ENCODE peak calls at places on chromosomes 12 and 14, in ten cellular contexts. R, C, H, A, L, U, K, G, F and M are unnamed samples.

GRCh38 chr12:3988519-3989217 is 115.5 kb upstream of the PARP11 start:
- DNase-seq in K (no peak), R (no peak), L (no peak), U (no peak), A (no peak), F (no peak), C (no peak), H (no peak), G (peak; percentile 51), M (no peak)

GRCh38 chr12:25692115-25693035 is 139.3 kb upstream of the LMNTD1 start:
- DNase-seq in K (no peak), U (no peak), A (peak; percentile 82), R (no peak), H (no peak), G (no peak), F (peak; percentile 20), L (no peak), C (peak; percentile 91), M (no peak)

GRCh38 chr14:85191986-85192385 is 338.0 kb upstream of the FLRT2 start:
- DNase-seq in L (no peak), F (no peak), K (no peak), R (peak; percentile 25), A (no peak), G (no peak), C (no peak), U (no peak), H (no peak), M (no peak)

GRCh38 chr14:52131640-52132320 is 62.9 kb upstream of the NID2 start:
- DNase-seq in F (peak; percentile 90), L (peak; percentile 80), H (peak; percentile 19), G (peak; percentile 70), A (peak; percentile 98), C (peak; percentile 98), U (peak; percentile 83), K (no peak), R (peak; percentile 84), M (peak; percentile 83)

GRCh38 chr12:132167610-132168310 is 23.5 kb downstream of the NOC4L start:
- DNase-seq in C (no peak), H (no peak), R (no peak), K (no peak), L (no peak), F (no peak), A (no peak), G (no peak), U (no peak), M (peak; percentile 44)

GRCh38 chr12:76915381-76916169 is 36.8 kb upstream of the CSRP2 start:
- DNase-seq in U (no peak), R (no peak), G (no peak), K (no peak), C (peak; percentile 11), L (no peak), A (peak; percentile 37), F (no peak), H (no peak), M (no peak)

GRCh38 chr12:62537544-62537943 is 70.9 kb downstream of the MON2 start:
- DNase-seq in R (peak; percentile 88), C (peak; percentile 94), K (no peak), A (peak; percentile 81), H (no peak), G (no peak), U (peak; percentile 85), L (no peak), F (peak; percentile 63), M (peak; percentile 60)

GRCh38 chr12:108884116-108885012 is 4.5 kb downstream of the DAO start:
- DNase-seq in U (no peak), H (peak; percentile 15), G (peak; percentile 74), L (peak; percentile 14), R (no peak), C (peak; percentile 41), K (no peak), F (peak; percentile 58), A (peak; percentile 26), M (peak; percentile 76)

GRCh38 chr14:63707216-63707615 is 20.6 kb downstream of the SGPP1 start:
- DNase-seq in C (no peak), L (no peak), A (no peak), G (no peak), K (no peak), F (no peak), R (no peak), U (no peak), H (no peak), M (no peak)

GRCh38 chr14:72755766-72756165 is 138.1 kb downstream of the DPF3 start:
- DNase-seq in A (peak; percentile 67), L (no peak), R (no peak), K (no peak), H (no peak), U (no peak), F (no peak), C (no peak), G (no peak), M (no peak)

GRCh38 chr12:117674763-117675162 is 294.0 kb downstream of the KSR2 start:
- DNase-seq in G (no peak), F (no peak), C (no peak), L (no peak), K (no peak), H (no peak), R (no peak), U (no peak), A (no peak), M (no peak)

GRCh38 chr12:122413516-122414404 is 8.7 kb downstream of the CLIP1 start:
- DNase-seq in C (no peak), H (no peak), A (peak; percentile 34), L (no peak), U (no peak), G (no peak), K (no peak), F (no peak), R (no peak), M (no peak)

GRCh38 chr12:4566474-4566873 is 4.5 kb downstream of the DYRK4 start:
- DNase-seq in G (no peak), K (no peak), H (no peak), F (no peak), A (no peak), U (no peak), C (no peak), R (no peak), L (no peak), M (no peak)

GRCh38 chr14:65637780-65638179 is 225.2 kb downstream of the FUT8 start:
- DNase-seq in U (no peak), C (no peak), F (no peak), G (peak; percentile 78), L (no peak), A (no peak), H (peak; percentile 24), R (no peak), K (no peak), M (no peak)

GRCh38 chr12:27424631-27425230 is 21.8 kb upstream of the SMCO2 start:
- DNase-seq in L (peak; percentile 45), K (no peak), A (peak; percentile 73), G (no peak), R (peak; percentile 19), H (no peak), U (peak; percentile 26), C (peak; percentile 86), F (peak; percentile 38), M (no peak)

GRCh38 chr12:76936562-76937185 is 57.9 kb upstream of the CSRP2 start:
- DNase-seq in K (no peak), F (no peak), C (no peak), A (no peak), H (no peak), U (no peak), R (no peak), L (no peak), G (no peak), M (no peak)

GRCh38 chr12:94208433-94208921 is 60.1 kb downstream of the PLXNC1 start:
- DNase-seq in C (no peak), F (no peak), K (no peak), R (peak; percentile 29), A (no peak), U (no peak), H (no peak), G (peak; percentile 54), L (no peak), M (no peak)

GRCh38 chr12:78863482-78864427 is 819 bp upstream of the SYT1 start:
- DNase-seq in U (no peak), G (peak; percentile 38), K (peak; percentile 83), A (peak; percentile 78), F (peak; percentile 66), C (peak; percentile 59), R (peak; percentile 69), L (no peak), H (no peak), M (peak; percentile 46)

GRCh38 chr12:96197503-96198272 is 3.5 kb downstream of the ELK3 start:
- DNase-seq in K (no peak), U (peak; percentile 54), C (peak; percentile 93), G (no peak), H (no peak), F (no peak), A (peak; percentile 95), R (peak; percentile 83), L (no peak), M (no peak)

GRCh38 chr12:107761502-107761904 is 566 bp upstream of the PRDM4 start:
- DNase-seq in U (no peak), H (no peak), C (no peak), G (no peak), F (no peak), R (no peak), L (no peak), A (no peak), K (no peak), M (no peak)

GRCh38 chr12:110501378-110501721 is 561 bp downstream of the VPS29 start:
- DNase-seq in A (peak; percentile 67), U (no peak), K (no peak), G (peak; percentile 27), R (peak; percentile 61), H (no peak), C (peak; percentile 36), L (peak; percentile 38), F (peak; percentile 44), M (peak; percentile 46)

GRCh38 chr12:2669560-2669959 is 125.2 kb upstream of the FKBP4 start:
- DNase-seq in F (no peak), A (no peak), H (no peak), L (no peak), R (no peak), G (no peak), K (peak; percentile 59), C (no peak), U (no peak), M (peak; percentile 14)

GRCh38 chr14:103463149-103463548 is 59.5 kb downstream of the CKB start:
- DNase-seq in K (no peak), C (no peak), U (no peak), A (no peak), G (no peak), R (no peak), H (no peak), L (no peak), F (no peak), M (no peak)

GRCh38 chr12:113620437-113620976 is 148.8 kb upstream of the LHX5 start:
- DNase-seq in F (no peak), H (no peak), C (no peak), K (no peak), U (no peak), L (no peak), R (no peak), G (no peak), A (no peak), M (no peak)

GRCh38 chr14:40760703-40761102 is 846.0 kb upstream of the LRFN5 start:
- DNase-seq in C (no peak), L (no peak), H (no peak), G (no peak), U (no peak), A (no peak), K (no peak), F (no peak), R (no peak), M (no peak)

GRCh38 chr12:119158004-119158776 is 20.5 kb upstream of the HSPB8 start:
- DNase-seq in A (no peak), R (no peak), F (no peak), L (no peak), K (no peak), U (no peak), G (no peak), C (no peak), H (no peak), M (peak; percentile 65)

GRCh38 chr14:53109028-53109687 is 44.0 kb downstream of the DDHD1 start:
- DNase-seq in H (peak; percentile 12), G (peak; percentile 50), C (no peak), U (no peak), L (no peak), A (no peak), K (no peak), R (no peak), F (no peak), M (no peak)

GRCh38 chr14:87944987-87945604 is 47.9 kb downstream of the GALC start:
- DNase-seq in H (no peak), K (no peak), A (peak; percentile 73), G (no peak), U (peak; percentile 15), R (no peak), F (no peak), L (peak; percentile 29), C (peak; percentile 82), M (no peak)